ENCODE peak calls at places on chromosomes 12 and 14, in eight cellular contexts. E, M, O, A, T, X, G and I are unnamed samples.

GRCh38 chr14:101072531-101072930 is 169.0 kb upstream of the RTL1 start:
- DNase-seq in O (peak; percentile 30), M (no peak), T (no peak), A (no peak), X (no peak), E (no peak), G (no peak), I (no peak)

GRCh38 chr12:16062611-16063010 is 151.5 kb downstream of the DERA start:
- DNase-seq in G (no peak), E (no peak), X (no peak), T (no peak), A (no peak), M (no peak), O (no peak), I (no peak)

GRCh38 chr14:21066882-21067502 is 3.1 kb upstream of the ARHGEF40 start:
- DNase-seq in M (no peak), E (no peak), A (no peak), X (no peak), G (no peak), T (peak; percentile 49), O (no peak), I (no peak)

GRCh38 chr12:21428241-21428640 is 9.2 kb upstream of the PYROXD1 start:
- DNase-seq in M (no peak), T (no peak), E (no peak), A (no peak), G (no peak), X (no peak), O (peak; percentile 45), I (peak; percentile 59)

GRCh38 chr14:78721756-78722455 is 551.7 kb downstream of the NRXN3 start:
- DNase-seq in A (peak; percentile 28), G (no peak), O (no peak), X (no peak), M (no peak), T (no peak), E (no peak), I (no peak)

GRCh38 chr12:79344855-79345840 is 345.6 kb downstream of the PAWR start:
- DNase-seq in X (no peak), E (peak; percentile 12), T (peak; percentile 85), O (peak; percentile 50), G (peak; percentile 7), M (peak; percentile 15), A (peak; percentile 58), I (peak; percentile 4)

GRCh38 chr14:97523936-97524335 is 726.8 kb downstream of the VRK1 start:
- DNase-seq in M (no peak), T (no peak), X (no peak), E (no peak), A (no peak), O (no peak), G (peak; percentile 28), I (no peak)

GRCh38 chr14:72892103-72892878 is 1.6 kb downstream of the DPF3 start:
- DNase-seq in O (peak; percentile 43), T (peak; percentile 71), E (no peak), X (peak; percentile 46), G (no peak), A (no peak), M (no peak), I (peak; percentile 26)

DNA sequence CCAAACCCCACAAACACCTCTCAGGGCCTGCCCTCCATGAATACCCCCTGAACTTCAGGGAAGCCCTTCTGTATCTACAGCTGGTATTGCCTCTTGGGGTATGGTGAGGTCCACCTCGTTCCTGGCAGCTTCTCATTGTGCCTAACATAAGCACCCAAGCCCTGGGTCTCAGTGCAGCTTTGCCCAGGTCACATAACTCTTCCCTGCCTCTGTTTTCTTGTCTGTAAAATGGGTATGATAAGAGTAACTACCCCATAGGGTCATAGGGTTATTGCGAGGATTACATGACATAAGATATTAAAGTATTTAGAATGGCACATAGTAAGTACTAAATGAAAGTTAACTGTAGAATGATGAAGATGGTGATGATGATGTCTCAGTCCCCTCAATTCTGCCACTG is 190.0 kb upstream of the PWP1 start:
- DNase-seq in E (no peak), G (no peak), T (no peak), X (no peak), M (no peak), A (no peak), O (no peak), I (peak; percentile 76)
- H3K4me3 ChIP-seq in E (no peak overlapping the region), G (no peak overlapping the region), T (no peak overlapping the region), X (no peak overlapping the region), M (no peak overlapping the region), A (no peak overlapping the region), O (no peak overlapping the region), I (no peak overlapping the region)

DNA sequence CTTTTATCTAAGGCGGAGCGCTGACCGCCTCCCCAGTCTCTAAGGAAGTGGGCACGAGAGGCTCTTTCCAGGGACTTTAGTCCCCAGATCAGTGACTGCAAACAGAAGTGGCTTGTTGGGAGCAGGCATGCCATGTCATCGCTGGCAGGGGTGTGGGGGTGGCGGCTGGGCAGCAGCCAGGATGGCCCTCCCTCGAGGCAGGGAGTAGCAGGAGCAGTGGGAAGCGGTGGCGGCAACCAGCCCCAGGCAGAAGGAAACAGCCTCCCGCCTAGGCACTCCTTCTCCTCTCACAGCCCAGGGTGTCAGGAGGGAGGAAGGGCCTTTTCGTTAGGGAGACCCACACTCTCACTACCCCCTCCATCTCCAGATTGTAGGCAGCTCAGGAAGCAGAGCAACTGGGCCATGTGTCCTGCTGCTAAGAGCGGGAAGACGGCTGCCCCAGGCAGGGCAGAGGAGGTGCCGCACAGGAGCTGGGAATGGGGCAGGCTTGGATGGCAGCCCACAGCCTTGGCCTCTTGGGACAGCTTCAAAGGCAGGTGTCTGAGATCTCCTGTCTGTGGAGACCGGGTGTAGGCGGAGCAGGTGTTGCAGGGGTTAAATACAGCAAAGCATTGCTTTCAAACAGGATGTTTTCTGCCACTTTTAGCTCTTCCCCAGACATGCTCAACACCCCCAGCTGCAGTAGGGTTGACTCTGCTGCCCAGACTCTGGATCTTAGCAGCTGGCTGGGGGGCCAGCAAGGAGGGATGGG is 21.8 kb downstream of the VDR start:
- DNase-seq in G (no peak), T (peak; percentile 11), E (no peak), O (no peak), A (no peak), X (peak; percentile 74), M (no peak), I (no peak)
- H3K4me3 ChIP-seq in G (no peak overlapping the region), T (no peak overlapping the region), E (no peak overlapping the region), O (no peak overlapping the region), A (no peak overlapping the region), X (no peak overlapping the region), M (no peak overlapping the region), I (no peak overlapping the region)

GRCh38 chr12:121798807-121799174 is 5.0 kb upstream of the SETD1B start:
- DNase-seq in A (no peak), M (no peak), X (no peak), T (no peak), E (no peak), G (no peak), O (no peak), I (no peak)

GRCh38 chr12:121795029-121795977 is 1.8 kb upstream of the RHOF start:
- DNase-seq in M (peak; percentile 82), E (peak; percentile 96), X (peak; percentile 95), O (peak; percentile 81), G (no peak), T (peak; percentile 87), A (peak; percentile 87), I (peak; percentile 80)

GRCh38 chr12:121799175-121799841 is 4.5 kb upstream of the SETD1B start:
- DNase-seq in E (peak; percentile 63), A (peak; percentile 93), O (peak; percentile 85), T (peak; percentile 61), X (peak; percentile 81), G (no peak), M (no peak), I (peak; percentile 69)

GRCh38 chr12:121797937-121798801 is 4.7 kb upstream of the RHOF start:
- DNase-seq in M (no peak), O (peak; percentile 50), T (peak; percentile 49), A (peak; percentile 72), E (peak; percentile 41), G (no peak), X (peak; percentile 90), I (no peak)

DNA sequence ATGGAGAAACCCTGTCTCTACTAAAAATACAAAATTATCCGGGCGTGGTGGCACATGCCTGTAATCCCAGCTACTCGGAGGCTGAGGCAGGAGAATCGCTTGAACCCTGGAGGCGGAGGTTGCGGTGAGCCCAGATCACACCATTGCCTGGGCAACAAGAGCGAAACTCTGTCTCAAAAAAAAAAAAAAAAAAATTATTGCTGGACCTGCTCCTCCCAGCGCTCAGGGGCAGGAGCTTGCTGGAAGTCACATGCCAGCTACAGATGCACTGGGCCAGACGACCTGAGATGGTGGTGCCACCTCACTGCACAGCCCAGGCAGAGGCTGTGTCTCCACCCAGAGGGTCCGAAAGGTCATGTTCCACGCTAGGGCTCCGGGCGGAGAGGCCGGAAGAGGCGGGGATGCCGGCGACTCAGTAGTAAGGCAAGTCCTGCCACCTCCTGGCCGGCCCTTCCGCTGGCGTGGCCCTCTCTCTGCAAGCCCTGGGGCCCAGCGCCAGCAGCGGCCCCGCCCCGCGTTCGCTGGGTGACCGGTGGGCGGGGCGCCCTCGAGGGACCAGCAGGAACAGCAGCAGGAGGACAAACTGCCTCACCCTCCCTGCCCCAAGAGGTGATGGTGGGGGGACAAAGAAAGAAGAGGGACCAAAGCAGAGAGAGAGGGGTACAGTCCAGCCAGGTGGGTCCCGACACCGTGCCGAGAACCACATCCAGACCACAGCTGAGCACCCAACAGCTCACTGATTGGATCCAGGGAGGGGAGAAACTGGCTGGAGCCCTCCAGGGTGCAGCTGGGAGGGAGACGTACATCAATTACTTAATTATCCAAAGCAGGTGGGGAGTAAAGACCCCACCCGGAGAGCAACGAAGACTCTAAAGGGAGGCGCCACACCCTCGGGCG is 3.6 kb upstream of the RHOF start:
- DNase-seq in T (peak; percentile 94), G (peak; percentile 83), A (peak; percentile 94), M (peak; percentile 71), E (peak; percentile 83), O (peak; percentile 83), X (peak; percentile 97), I (no peak)
- H3K4me3 ChIP-seq in T (peak overlapping the region; percentile 53), G (peak overlapping the region; percentile 9), A (peak overlapping the region; percentile 35), M (peak overlapping the region; percentile 56), E (peak overlapping the region; percentile 5), O (peak overlapping the region; percentile 13), X (no peak overlapping the region), I (no peak overlapping the region)

GRCh38 chr12:102958073-102958829 is 777 bp downstream of the ASCL1 start:
- DNase-seq in G (no peak), X (peak; percentile 31), T (peak; percentile 77), O (peak; percentile 19), A (peak; percentile 71), M (peak; percentile 81), E (no peak), I (no peak)

GRCh38 chr12:102957339-102958050 is at the start of gene ASCL1:
- DNase-seq in E (no peak), T (peak; percentile 74), A (no peak), O (peak; percentile 10), X (no peak), M (no peak), G (no peak), I (peak; percentile 7)

GRCh38 chr12:102956738-102957338 is 636 bp upstream of the ASCL1 start:
- DNase-seq in O (no peak), A (no peak), T (no peak), G (no peak), X (no peak), M (no peak), E (no peak), I (no peak)

GRCh38 chr12:102959391-102959790 is 1.9 kb downstream of the ASCL1 start:
- DNase-seq in A (no peak), O (no peak), M (no peak), X (no peak), E (no peak), T (no peak), G (no peak), I (no peak)

DNA sequence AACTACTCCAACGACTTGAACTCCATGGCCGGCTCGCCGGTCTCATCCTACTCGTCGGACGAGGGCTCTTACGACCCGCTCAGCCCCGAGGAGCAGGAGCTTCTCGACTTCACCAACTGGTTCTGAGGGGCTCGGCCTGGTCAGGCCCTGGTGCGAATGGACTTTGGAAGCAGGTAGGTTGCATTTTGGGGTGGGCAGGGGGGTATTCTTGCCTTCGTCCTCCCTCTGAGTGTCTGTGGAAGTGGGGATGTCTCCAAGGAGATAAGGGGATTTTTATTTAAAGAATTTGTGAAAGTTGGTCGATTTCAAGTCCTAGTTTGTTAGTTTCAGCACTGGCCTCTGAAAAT is 1.3 kb downstream of the ASCL1 start:
- DNase-seq in A (no peak), O (no peak), G (no peak), M (no peak), T (no peak), E (no peak), X (no peak), I (no peak)
- H3K4me3 ChIP-seq in A (peak overlapping the region; percentile 48), O (no peak overlapping the region), G (no peak overlapping the region), M (peak overlapping the region; percentile 80), T (peak overlapping the region; percentile 69), E (peak overlapping the region; percentile 16), X (no peak overlapping the region), I (no peak overlapping the region)